ENCODE peak calls at places on chromosomes 4 and X, in four cellular contexts. M, E, B and W are unnamed samples.

GRCh38 chrX:397575-397974 is 10.9 kb upstream of the PPP2R3B start:
- DNase-seq in M (no peak), B (no peak), E (peak; percentile 60), W (peak; percentile 49)

GRCh38 chr4:85127653-85128052 is 161.2 kb upstream of the WDFY3 start:
- DNase-seq in B (peak; percentile 34), M (no peak), E (peak; percentile 59), W (no peak)

GRCh38 chr4:169416997-169417396 is 146.2 kb upstream of the SH3RF1 start:
- DNase-seq in M (no peak), E (no peak), B (peak; percentile 5), W (no peak)

GRCh38 chrX:121389976-121390709 is 342.7 kb downstream of the GLUD2 start:
- DNase-seq in E (no peak), B (peak; percentile 30), M (no peak), W (no peak)

GRCh38 chrX:72620550-72621145 is 48.0 kb upstream of the HDAC8 start:
- DNase-seq in E (no peak), M (no peak), B (peak; percentile 2), W (no peak)

GRCh38 chr4:14345356-14345775 is 656.9 kb upstream of the CPEB2 start:
- DNase-seq in E (no peak), M (no peak), B (no peak), W (no peak)

GRCh38 chrX:138775501-138775900 is 64.0 kb upstream of the FGF13 start:
- DNase-seq in B (peak; percentile 0), E (no peak), M (no peak), W (no peak)

GRCh38 chr4:25092139-25092538 is 61.4 kb upstream of the LGI2 start:
- DNase-seq in M (no peak), B (no peak), E (no peak), W (peak; percentile 49)

GRCh38 chr4:101968364-101968763 is 177.8 kb downstream of the BANK1 start:
- DNase-seq in M (no peak), B (no peak), E (no peak), W (no peak)

GRCh38 chr4:108644237-108644636 is 6.2 kb upstream of the OSTC start:
- DNase-seq in B (no peak), M (no peak), E (no peak), W (no peak)

GRCh38 chr4:11769425-11769824 is 340.7 kb upstream of the HS3ST1 start:
- DNase-seq in M (no peak), E (no peak), B (no peak), W (no peak)

GRCh38 chr4:5795580-5795979 is 84.6 kb downstream of the EVC start:
- DNase-seq in M (no peak), E (no peak), B (no peak), W (no peak)

GRCh38 chr4:168183717-168184571 is 91.6 kb downstream of the ANXA10 start:
- DNase-seq in B (peak; percentile 14), M (peak; percentile 12), E (no peak), W (no peak)

GRCh38 chrX:100685284-100685996 is 41.4 kb downstream of the SRPX2 start:
- DNase-seq in B (peak; percentile 62), M (peak; percentile 53), E (peak; percentile 25), W (peak; percentile 82)

GRCh38 chr4:6746721-6747689 is 31.0 kb downstream of the BLOC1S4 start:
- DNase-seq in B (no peak), E (no peak), M (no peak), W (no peak)

GRCh38 chrX:13026877-13027652 is 17.4 kb downstream of the FAM9C start:
- DNase-seq in M (no peak), E (no peak), B (no peak), W (no peak)

GRCh38 chr4:11496313-11496956 is 67.7 kb upstream of the HS3ST1 start:
- DNase-seq in M (no peak), E (no peak), B (no peak), W (no peak)

GRCh38 chrX:13223868-13224555 is 95.8 kb downstream of the ATXN3L start:
- DNase-seq in B (peak; percentile 39), E (no peak), M (no peak), W (no peak)

GRCh38 chrX:23333842-23334535 is 660 bp upstream of the PTCHD1 start:
- DNase-seq in M (no peak), B (no peak), E (no peak), W (no peak)

GRCh38 chr4:107196312-107196711 is 160.2 kb upstream of the DKK2 start:
- DNase-seq in M (no peak), E (no peak), B (no peak), W (no peak)

GRCh38 chrX:103056902-103057301 is 7.1 kb downstream of the BEX1 start:
- DNase-seq in M (no peak), B (peak; percentile 71), E (no peak), W (no peak)

GRCh38 chrX:119775517-119776238 is 15.8 kb downstream of the RPL39 start:
- DNase-seq in B (no peak), M (no peak), E (no peak), W (no peak)

GRCh38 chr4:629916-630641 is 4.7 kb downstream of the PDE6B start:
- DNase-seq in E (no peak), M (no peak), B (no peak), W (no peak)

GRCh38 chr4:146329042-146329716 is 114.8 kb downstream of the REELD1 start:
- DNase-seq in E (no peak), B (no peak), M (no peak), W (no peak)
- H3K9ac ChIP-seq in E (no peak overlapping the region), B (no peak overlapping the region), M (no peak overlapping the region), W (no peak overlapping the region)

GRCh38 chr4:152103181-152103901 is 342.5 kb upstream of the GATB start:
- DNase-seq in B (no peak), E (no peak), M (no peak), W (no peak)
- H3K4me1 ChIP-seq in B (no peaks in the 10 kb centered on the region), E (no peaks in the 10 kb centered on the region), M (peaks cover 8% of the 10 kb centered on the region), W (peaks cover 2% of the 10 kb centered on the region)

GRCh38 chr4:95093936-95094929 is 336.5 kb downstream of the BMPR1B start:
- DNase-seq in E (no peak), M (no peak), B (no peak), W (no peak)

GRCh38 chr4:95092762-95093161 is 335.0 kb downstream of the BMPR1B start:
- DNase-seq in B (no peak), M (no peak), E (no peak), W (no peak)

GRCh38 chr4:95087657-95088455 is 330.1 kb downstream of the BMPR1B start:
- DNase-seq in B (no peak), E (no peak), M (no peak), W (no peak)

GRCh38 chr4:95093460-95093859 is 335.7 kb downstream of the BMPR1B start:
- DNase-seq in E (no peak), M (no peak), B (no peak), W (no peak)

GRCh38 chr4:95091272-95091671 is 333.5 kb downstream of the BMPR1B start:
- DNase-seq in M (no peak), B (no peak), E (no peak), W (no peak)
- TF ChIP-seq SUZ12 in M (no peak), B (no peak), E (no peak), W (no peak)

DNA sequence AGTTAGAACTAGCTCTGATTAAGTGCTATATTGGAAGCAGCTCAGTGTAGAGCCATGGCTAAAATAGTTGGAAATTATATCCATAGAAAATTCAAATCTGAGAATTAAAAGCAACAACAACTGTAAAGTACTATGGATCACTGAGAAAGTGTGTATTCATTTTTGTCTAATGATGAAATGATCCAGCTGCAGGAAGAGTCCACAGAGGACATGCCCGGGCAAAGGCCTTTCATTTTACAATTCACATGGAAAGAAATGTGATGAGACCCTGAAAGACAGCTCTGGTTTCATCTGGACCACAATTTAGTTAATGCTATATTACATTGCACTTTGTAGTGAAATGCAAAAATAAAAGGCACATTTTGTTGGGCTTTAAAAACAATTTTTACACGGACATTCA is 196.8 kb upstream of the FAT1 start:
- DNase-seq in B (no peak), M (no peak), E (no peak), W (no peak)
- H3K9ac ChIP-seq in B (no peak overlapping the region), M (no peak overlapping the region), E (no peak overlapping the region), W (no peak overlapping the region)

GRCh38 chrX:142149919-142150318 is 55.2 kb downstream of the MAGEC2 start:
- DNase-seq in M (no peak), B (no peak), E (no peak), W (no peak)
- H3K4me1 ChIP-seq in M (no peaks in the 10 kb centered on the region), B (no peaks in the 10 kb centered on the region), E (no peaks in the 10 kb centered on the region), W (no peaks in the 10 kb centered on the region)

GRCh38 chr4:154982187-154983047 is 201.3 kb downstream of the RBM46 start:
- DNase-seq in B (peak; percentile 32), E (peak; percentile 38), M (peak; percentile 15), W (peak; percentile 48)
- TF ChIP-seq SUZ12 in B (no peak), E (no peak), M (no peak), W (no peak)

GRCh38 chr4:156771171-156771837 is 200.3 kb downstream of the PDGFC start:
- DNase-seq in M (no peak), E (no peak), B (peak; percentile 36), W (no peak)
- H3K9ac ChIP-seq in M (no peak overlapping the region), E (no peak overlapping the region), B (no peak overlapping the region), W (no peak overlapping the region)

DNA sequence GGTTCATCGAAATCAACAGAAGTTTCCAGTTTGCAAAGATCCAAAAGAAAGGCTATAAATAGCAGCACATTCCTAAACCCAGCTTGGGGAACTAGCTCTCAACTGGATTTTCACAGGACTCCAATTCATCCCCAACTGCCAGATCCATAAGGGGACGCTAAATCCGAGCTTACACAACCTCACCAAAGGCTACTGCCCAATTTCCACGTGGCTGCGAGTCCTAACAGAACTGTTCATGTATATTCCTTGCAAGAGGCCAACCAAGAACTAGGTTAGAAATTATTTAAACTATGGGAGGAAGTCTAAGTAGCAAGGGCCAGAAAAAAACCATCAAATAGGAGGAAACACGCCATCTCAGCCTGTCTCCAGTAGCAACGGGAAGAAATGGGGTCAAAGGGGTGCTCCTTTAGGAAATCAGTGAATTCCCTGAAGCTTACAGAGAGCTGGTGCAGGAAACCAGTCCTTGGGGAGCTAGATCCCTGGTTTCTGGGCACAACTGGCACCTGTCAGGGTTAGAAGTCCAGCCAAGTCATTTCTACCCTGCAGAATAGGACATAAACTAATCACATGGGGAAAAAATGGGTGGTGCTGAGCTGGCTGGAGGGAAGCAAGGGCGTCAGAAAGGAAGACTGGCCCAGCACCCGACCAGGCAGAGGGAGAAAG is 20.7 kb downstream of the RELL1 start:
- DNase-seq in M (no peak), B (no peak), E (no peak), W (no peak)
- H3K4me1 ChIP-seq in M (peaks cover 8% of the 10 kb centered on the region), B (peaks cover 78% of the 10 kb centered on the region), E (peaks cover 19% of the 10 kb centered on the region), W (peaks cover 5% of the 10 kb centered on the region)